ENCODE peak calls at places on chromosomes 11 and 22, in eight cellular contexts. S, X, T, L, P, Y, D and U are unnamed samples. For H3K4me1, the result is how much of the 10 kb centered on the place peaks cover.

GRCh38 chr11:46392421-46393230 is 1.1 kb upstream of the CHRM4 start:
- DNase-seq in X (no peak), Y (peak), D (peak), P (peak), L (peak), T (peak), S (no peak), U (peak)

GRCh38 chr11:35838071-35838470 is 105.8 kb upstream of the LDLRAD3 start:
- DNase-seq in X (no peak), T (no peak), D (no peak), S (no peak), L (no peak), Y (no peak), P (no peak), U (no peak)

GRCh38 chr11:82701847-82702520 is 31.7 kb downstream of the FAM181B start:
- DNase-seq in L (no peak), D (no peak), T (peak), P (no peak), X (no peak), S (no peak), Y (peak), U (peak)

GRCh38 chr22:28630185-28630580 is 49.5 kb downstream of the TTC28 start:
- DNase-seq in L (no peak), T (no peak), P (no peak), Y (no peak), S (no peak), D (no peak), X (no peak), U (no peak)

GRCh38 chr11:73205666-73206343 is 12.3 kb upstream of the P2RY2 start:
- DNase-seq in L (no peak), P (no peak), S (no peak), D (no peak), X (no peak), Y (no peak), T (no peak), U (no peak)

GRCh38 chr11:1782026-1782696 is 18.4 kb upstream of the CTSD start:
- DNase-seq in P (no peak), S (no peak), Y (no peak), X (no peak), L (no peak), T (no peak), D (no peak), U (no peak)

GRCh38 chr11:76671626-76672309 is 1.2 kb upstream of the LRRC32 start:
- DNase-seq in S (no peak), P (no peak), X (no peak), D (no peak), L (no peak), T (no peak), Y (no peak), U (no peak)

GRCh38 chr11:50088231-50088630 is 55.6 kb downstream of the OR4C45 start:
- DNase-seq in P (no peak), S (no peak), T (no peak), X (no peak), L (no peak), Y (no peak), D (no peak), U (no peak)

GRCh38 chr11:17415523-17416104 is 27.2 kb upstream of the KCNJ11 start:
- DNase-seq in P (no peak), D (no peak), Y (no peak), X (no peak), T (peak), S (no peak), L (no peak), U (no peak)

GRCh38 chr22:50105529-50106100 is 15.8 kb downstream of the MOV10L1 start:
- DNase-seq in P (no peak), L (no peak), D (no peak), S (no peak), T (no peak), X (no peak), Y (peak), U (no peak)

GRCh38 chr11:68741536-68741935 is 9.8 kb downstream of the TESMIN start:
- DNase-seq in S (no peak), T (no peak), D (no peak), P (no peak), Y (no peak), X (no peak), L (no peak), U (no peak)

GRCh38 chr11:14542384-14542783 is 22.2 kb upstream of the PSMA1 start:
- DNase-seq in T (no peak), S (no peak), P (no peak), D (no peak), X (no peak), Y (no peak), L (no peak), U (no peak)

GRCh38 chr11:73141031-73141308 is 1.1 kb downstream of the FCHSD2 start:
- DNase-seq in Y (peak), S (no peak), X (no peak), D (no peak), P (no peak), L (no peak), T (no peak), U (no peak)

GRCh38 chr11:26623076-26623666 is 51.1 kb upstream of the MUC15 start:
- DNase-seq in X (no peak), L (no peak), S (no peak), Y (no peak), P (no peak), D (no peak), T (no peak), U (no peak)

GRCh38 chr11:83257638-83258229 is 28.4 kb downstream of the CCDC90B start:
- DNase-seq in D (peak), Y (no peak), T (no peak), X (no peak), L (no peak), P (no peak), S (peak), U (no peak)

GRCh38 chr11:2801711-2802388 is 83.7 kb downstream of the CDKN1C start:
- DNase-seq in Y (no peak), T (no peak), L (no peak), S (no peak), X (no peak), P (no peak), D (peak), U (peak)

GRCh38 chr11:128575174-128575955 is 12.0 kb downstream of the ETS1 start:
- DNase-seq in P (no peak), Y (no peak), L (no peak), T (no peak), D (no peak), S (no peak), X (no peak), U (no peak)

GRCh38 chr22:47164514-47165337 is 402.3 kb downstream of the TBC1D22A start:
- DNase-seq in S (no peak), X (no peak), Y (no peak), P (no peak), L (no peak), D (peak), T (no peak), U (no peak)

GRCh38 chr22:47165998-47166397 is 403.5 kb downstream of the TBC1D22A start:
- DNase-seq in T (no peak), X (no peak), D (peak), S (no peak), P (no peak), L (no peak), Y (no peak), U (no peak)

GRCh38 chr22:47165338-47165931 is 403.0 kb downstream of the TBC1D22A start:
- DNase-seq in L (no peak), P (no peak), X (no peak), D (peak), S (no peak), Y (no peak), T (peak), U (no peak)

GRCh38 chr22:47167056-47167455 is 404.6 kb downstream of the TBC1D22A start:
- DNase-seq in Y (no peak), T (no peak), P (no peak), S (no peak), X (no peak), D (peak), L (no peak), U (peak)

DNA sequence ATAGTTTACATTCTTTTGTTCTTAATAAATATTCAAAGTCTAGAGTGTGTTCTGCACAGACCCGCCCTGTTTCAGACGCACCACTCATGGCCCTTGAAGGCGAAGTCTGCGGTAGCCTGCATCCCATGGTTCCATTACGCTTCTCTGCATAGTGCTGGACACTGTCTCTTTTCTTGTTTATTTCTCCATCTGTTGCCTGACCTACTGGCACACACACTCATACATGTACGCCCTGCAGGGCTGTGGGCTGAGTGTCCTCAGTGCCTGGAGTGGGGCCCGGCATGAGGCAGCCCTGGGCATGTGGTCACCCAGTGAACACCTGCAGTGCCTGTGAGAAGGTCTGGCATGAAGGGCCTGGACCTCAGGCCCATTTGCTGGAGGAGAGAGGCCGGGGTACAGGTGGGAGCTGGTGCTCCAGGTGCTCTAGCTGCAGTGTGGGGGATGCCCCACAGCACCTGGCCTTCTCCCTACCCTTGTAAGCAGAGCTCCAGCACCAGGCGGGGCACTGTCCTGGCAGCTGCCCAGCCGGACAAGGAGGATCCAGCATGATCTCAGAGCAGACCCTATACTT is 404.1 kb downstream of the TBC1D22A start:
- DNase-seq in D (peak), P (no peak), X (no peak), Y (no peak), T (no peak), S (no peak), L (no peak), U (peak)
- H3K4me1 ChIP-seq in D (under half), P (under half), X (under half), Y (under half), T (under half), S (under half), L (under half), U (under half)

GRCh38 chr11:134228625-134229024 is 4.2 kb downstream of the VPS26B start:
- DNase-seq in Y (peak), S (no peak), D (no peak), P (peak), L (peak), T (peak), X (no peak), U (no peak)
- H3K4me1 ChIP-seq in Y (half or more), S (under half), D (under half), P (half or more), L (half or more), T (under half), X (under half), U (under half)

DNA sequence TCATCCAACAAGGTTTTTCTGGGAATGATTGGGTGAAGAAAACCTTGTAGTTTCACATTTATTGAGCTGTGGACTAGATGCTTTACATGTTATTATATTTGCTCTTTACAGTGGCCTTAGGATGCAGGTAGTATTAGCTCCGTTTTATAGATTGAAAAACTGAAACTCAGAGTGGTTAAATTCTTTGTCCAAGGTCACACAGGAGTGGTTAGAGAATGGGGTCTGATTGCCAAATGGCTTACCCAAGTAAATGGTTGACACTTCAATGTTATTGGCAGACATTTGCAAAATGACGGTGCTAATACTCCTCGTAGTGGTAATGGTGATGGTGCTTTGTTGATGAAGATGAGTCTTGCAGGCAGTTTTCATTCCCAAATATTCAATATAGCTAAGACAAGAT is 2.2 kb downstream of the GTPBP1 start:
- DNase-seq in S (no peak), D (no peak), Y (no peak), X (no peak), T (no peak), P (no peak), L (no peak), U (no peak)
- H3K4me1 ChIP-seq in S (under half), D (under half), Y (half or more), X (under half), T (under half), P (under half), L (half or more), U (under half)

DNA sequence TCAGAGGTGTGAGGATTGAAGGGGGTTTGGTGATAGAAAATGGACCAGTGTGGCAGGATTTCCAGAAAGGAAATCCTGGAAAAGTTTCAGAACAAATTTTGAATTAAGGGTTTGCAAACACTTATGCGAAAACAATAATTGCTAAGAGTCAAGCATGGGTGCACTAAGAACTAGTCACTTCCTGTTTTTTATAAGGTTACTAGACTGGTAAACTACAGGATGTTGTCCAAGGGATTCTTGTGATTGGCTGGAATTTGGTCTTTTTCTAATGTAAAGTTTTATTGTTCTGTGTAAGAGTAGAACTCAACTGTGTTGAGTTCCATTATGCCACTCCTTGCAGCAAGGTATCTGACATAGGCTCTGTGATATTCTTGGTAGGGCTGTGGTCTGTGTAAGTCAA is 54.1 kb downstream of the LIF start:
- DNase-seq in L (no peak), D (no peak), S (no peak), T (no peak), X (no peak), P (no peak), Y (peak), U (no peak)
- H3K4me1 ChIP-seq in L (half or more), D (under half), S (under half), T (under half), X (under half), P (under half), Y (under half), U (under half)

GRCh38 chr22:36736701-36737320 is 33.3 kb upstream of the CACNG2 start:
- DNase-seq in X (no peak), D (no peak), T (no peak), P (no peak), L (no peak), Y (no peak), S (no peak), U (no peak)
- H3K4me1 ChIP-seq in X (under half), D (under half), T (under half), P (under half), L (under half), Y (under half), S (under half), U (under half)